ENCODE peak calls at places on chromosomes 16 and 17, in four cellular contexts. I, B, U and Q are unnamed samples.

GRCh38 chr17:78240839-78241238 is 9.4 kb downstream of the TMEM235 start:
- DNase-seq in I (no peak), B (no peak), U (no peak), Q (no peak)

GRCh38 chr16:11585460-11586374 is 1.0 kb downstream of the LITAF start:
- DNase-seq in I (no peak), B (no peak), U (peak), Q (peak)

GRCh38 chr16:61544165-61544564 is 492.1 kb downstream of the CDH8 start:
- DNase-seq in I (no peak), B (no peak), U (no peak), Q (no peak)

GRCh38 chr17:30550512-30551273 is 73.5 kb downstream of the GOSR1 start:
- DNase-seq in I (no peak), B (no peak), U (peak), Q (peak)

GRCh38 chr16:53220585-53220984 is 165.8 kb downstream of the CHD9 start:
- DNase-seq in I (no peak), B (peak), U (peak), Q (no peak)

GRCh38 chr16:23694707-23695373 is 16.2 kb downstream of the PLK1 start:
- DNase-seq in I (no peak), B (no peak), U (peak), Q (peak)

GRCh38 chr16:72894291-72895151 is 153.4 kb downstream of the ZFHX3 start:
- DNase-seq in I (no peak), B (no peak), U (peak), Q (no peak)

GRCh38 chr17:73803867-73804539 is 159.8 kb upstream of the SDK2 start:
- DNase-seq in I (no peak), B (peak), U (no peak), Q (no peak)

GRCh38 chr17:74957935-74958549 is 14.5 kb downstream of the HID1 start:
- DNase-seq in I (peak), B (peak), U (peak), Q (peak)

GRCh38 chr16:8945626-8946296 is 17.9 kb downstream of the USP7 start:
- DNase-seq in I (no peak), B (no peak), U (no peak), Q (no peak)

GRCh38 chr17:45221081-45221996 is at the start of gene FMNL1:
- DNase-seq in I (peak), B (no peak), U (peak), Q (peak)